ENCODE peak calls at places on chromosomes 12 and 14, in eight cellular contexts. S is cardiac muscle cell, P is left lung, E is aorta, Y is Peyer's patch, V is SJSA1, X is H9, B is ovary. H is an unnamed sample. For H3K27me3 and H3K4me1, the result is how much of the 10 kb centered on the place peaks cover.

GRCh38 chr12:462936-463705 is 3.4 kb downstream of the B4GALNT3 start:
- DNase-seq in E (no peak), X (no peak), S (no peak), B (no peak), V (no peak), Y (no peak), P (no peak), H (no peak)

GRCh38 chr14:84859116-84859515 is 670.8 kb upstream of the FLRT2 start:
- DNase-seq in E (no peak), Y (no peak), P (no peak), V (no peak), X (no peak), B (no peak), S (no peak), H (no peak)

GRCh38 chr12:51254592-51254991 is 15.6 kb downstream of the SMAGP start:
- DNase-seq in S (no peak), Y (no peak), B (no peak), V (no peak), P (no peak), E (no peak), X (no peak), H (no peak)

GRCh38 chr12:2958432-2959193 is 584 bp upstream of the TEAD4 start:
- DNase-seq in B (peak), P (peak), Y (peak), V (peak), X (peak), E (peak), S (peak), H (peak)

GRCh38 chr12:31585271-31585670 is 5.7 kb downstream of the DENND5B start:
- DNase-seq in P (no peak), S (peak), E (no peak), V (peak), B (no peak), Y (no peak), X (no peak), H (no peak)

GRCh38 chr14:55688566-55688965 is 108.6 kb downstream of the KTN1 start:
- DNase-seq in S (no peak), E (no peak), B (no peak), X (no peak), Y (no peak), V (no peak), P (no peak), H (no peak)

GRCh38 chr12:76698966-76699365 is 64.9 kb upstream of the ZDHHC17 start:
- DNase-seq in S (no peak), Y (no peak), V (no peak), E (no peak), P (no peak), X (peak), B (no peak), H (peak)

GRCh38 chr12:80702889-80703605 is 4.4 kb upstream of the MYF6 start:
- DNase-seq in P (no peak), S (peak), Y (no peak), V (peak), E (no peak), X (no peak), B (no peak), H (peak)

GRCh38 chr12:508795-509194 is 49.1 kb downstream of the B4GALNT3 start:
- DNase-seq in P (no peak), E (no peak), X (no peak), S (no peak), V (no peak), B (no peak), Y (no peak), H (no peak)

GRCh38 chr12:119661882-119662281 is 6.1 kb upstream of the PRKAB1 start:
- DNase-seq in V (no peak), E (no peak), Y (no peak), X (no peak), B (no peak), S (no peak), P (no peak), H (no peak)

GRCh38 chr14:55802986-55803431 is 223.0 kb downstream of the KTN1 start:
- DNase-seq in X (no peak), E (no peak), V (peak), B (no peak), S (no peak), Y (no peak), P (no peak), H (no peak)

GRCh38 chr14:54253195-54253947 is 143.4 kb upstream of the CDKN3 start:
- DNase-seq in S (peak), E (peak), V (peak), Y (no peak), P (no peak), B (no peak), X (no peak), H (no peak)

GRCh38 chr14:93939304-93940229 is 12.4 kb downstream of the FAM181A start:
- DNase-seq in X (peak), E (peak), Y (peak), S (peak), B (peak), P (peak), V (peak), H (no peak)

GRCh38 chr12:72612171-72612570 is 340.0 kb downstream of the TRHDE start:
- DNase-seq in Y (no peak), B (no peak), P (no peak), V (no peak), S (no peak), X (peak), E (no peak), H (no peak)

GRCh38 chr12:94404854-94405253 is 54.8 kb downstream of the CEP83 start:
- DNase-seq in B (no peak), S (no peak), E (no peak), X (no peak), Y (no peak), V (no peak), P (no peak), H (no peak)

GRCh38 chr12:127108360-127109215 is 1158.4 kb upstream of the TMEM132C start:
- DNase-seq in V (peak), X (peak), S (peak), P (no peak), B (peak), E (peak), Y (no peak), H (peak)

GRCh38 chr12:99911076-99911475 is 73.7 kb downstream of the ANKS1B start:
- DNase-seq in B (peak), X (no peak), P (no peak), Y (no peak), S (peak), V (peak), E (peak), H (peak)

GRCh38 chr14:61599959-61600358 is 95.4 kb upstream of the HIF1A start:
- DNase-seq in Y (no peak), E (no peak), X (no peak), V (no peak), B (no peak), P (no peak), S (no peak), H (no peak)

GRCh38 chr12:11981174-11981733 is 89.5 kb upstream of the BCL2L14 start:
- DNase-seq in P (no peak), E (no peak), B (no peak), V (peak), X (no peak), S (peak), Y (no peak), H (no peak)

GRCh38 chr12:48999371-49000131 is at the start of gene DDN:
- DNase-seq in Y (no peak), B (no peak), P (peak), X (peak), V (no peak), E (peak), S (peak), H (peak)

GRCh38 chr12:25434493-25434892 is 118.6 kb downstream of the LMNTD1 start:
- DNase-seq in S (no peak), B (no peak), P (no peak), E (no peak), Y (no peak), X (no peak), V (no peak), H (peak)

GRCh38 chr14:69013943-69014782 is 35.1 kb upstream of the ACTN1 start:
- DNase-seq in E (peak), V (no peak), Y (peak), B (no peak), X (peak), S (peak), P (peak), H (peak)

GRCh38 chr14:49972840-49973239 is 80.0 kb downstream of the ARF6 start:
- DNase-seq in P (no peak), X (no peak), E (no peak), B (peak), S (peak), Y (no peak), V (peak), H (peak)

GRCh38 chr12:62640910-62641448 is 174.4 kb downstream of the MON2 start:
- DNase-seq in S (peak), B (no peak), X (no peak), P (no peak), E (no peak), Y (no peak), V (peak), H (no peak)

GRCh38 chr12:52369809-52370208 is 2.5 kb upstream of the KRT85 start:
- DNase-seq in Y (no peak), V (no peak), P (no peak), E (no peak), B (no peak), X (no peak), S (no peak), H (no peak)
- H3K27me3 ChIP-seq in Y (under half), V (under half), P (under half), E (under half), B (under half), X (under half), S (under half), H (under half)

GRCh38 chr12:69908208-69908607 is 83.2 kb downstream of the MYRFL start:
- DNase-seq in Y (no peak), X (no peak), E (no peak), B (no peak), V (no peak), S (peak), P (no peak), H (no peak)
- H3K4me1 ChIP-seq in Y (under half), X (under half), E (under half), B (under half), V (under half), S (under half), P (under half), H (under half)

DNA sequence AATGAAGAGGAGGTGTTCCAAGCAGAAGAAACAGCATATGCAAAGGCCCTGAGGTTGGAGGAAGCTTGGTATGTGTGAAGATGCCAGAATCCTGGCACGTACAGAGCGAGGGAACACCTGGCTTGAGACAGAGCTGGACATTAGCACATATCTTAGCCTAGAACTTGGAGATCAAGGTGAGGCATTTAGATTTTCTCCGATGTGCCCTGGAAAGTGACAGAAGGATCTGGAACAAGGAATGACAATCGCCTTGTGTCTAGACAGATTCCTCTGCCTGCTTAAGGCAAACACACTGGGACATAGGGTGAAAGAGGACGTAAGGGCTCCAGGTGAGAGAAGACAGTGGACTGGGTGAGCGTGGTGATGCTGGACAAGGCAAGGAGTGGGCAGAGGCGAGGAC is 32.2 kb upstream of the NOS1 start:
- DNase-seq in E (no peak), V (no peak), Y (no peak), B (no peak), S (no peak), X (no peak), P (no peak), H (no peak)
- H3K27ac ChIP-seq in E (no peak), V (no peak), Y (no peak), B (no peak), S (no peak), X (no peak), P (no peak), H (no peak)

GRCh38 chr12:57238854-57239554 is 9.5 kb downstream of the SHMT2 start:
- DNase-seq in E (peak), V (peak), X (peak), Y (peak), S (peak), P (peak), B (peak), H (peak)

GRCh38 chr12:57240926-57241555 is 9.9 kb downstream of the STAC3 start:
- DNase-seq in Y (peak), X (peak), P (peak), S (no peak), E (no peak), V (no peak), B (no peak), H (peak)

GRCh38 chr12:57239587-57240068 is 10.1 kb downstream of the SHMT2 start:
- DNase-seq in P (no peak), S (no peak), B (no peak), V (peak), X (peak), E (no peak), Y (no peak), H (no peak)

GRCh38 chr12:57241556-57242310 is 9.3 kb downstream of the STAC3 start:
- DNase-seq in P (peak), S (no peak), X (no peak), E (no peak), V (no peak), B (no peak), Y (peak), H (peak)

DNA sequence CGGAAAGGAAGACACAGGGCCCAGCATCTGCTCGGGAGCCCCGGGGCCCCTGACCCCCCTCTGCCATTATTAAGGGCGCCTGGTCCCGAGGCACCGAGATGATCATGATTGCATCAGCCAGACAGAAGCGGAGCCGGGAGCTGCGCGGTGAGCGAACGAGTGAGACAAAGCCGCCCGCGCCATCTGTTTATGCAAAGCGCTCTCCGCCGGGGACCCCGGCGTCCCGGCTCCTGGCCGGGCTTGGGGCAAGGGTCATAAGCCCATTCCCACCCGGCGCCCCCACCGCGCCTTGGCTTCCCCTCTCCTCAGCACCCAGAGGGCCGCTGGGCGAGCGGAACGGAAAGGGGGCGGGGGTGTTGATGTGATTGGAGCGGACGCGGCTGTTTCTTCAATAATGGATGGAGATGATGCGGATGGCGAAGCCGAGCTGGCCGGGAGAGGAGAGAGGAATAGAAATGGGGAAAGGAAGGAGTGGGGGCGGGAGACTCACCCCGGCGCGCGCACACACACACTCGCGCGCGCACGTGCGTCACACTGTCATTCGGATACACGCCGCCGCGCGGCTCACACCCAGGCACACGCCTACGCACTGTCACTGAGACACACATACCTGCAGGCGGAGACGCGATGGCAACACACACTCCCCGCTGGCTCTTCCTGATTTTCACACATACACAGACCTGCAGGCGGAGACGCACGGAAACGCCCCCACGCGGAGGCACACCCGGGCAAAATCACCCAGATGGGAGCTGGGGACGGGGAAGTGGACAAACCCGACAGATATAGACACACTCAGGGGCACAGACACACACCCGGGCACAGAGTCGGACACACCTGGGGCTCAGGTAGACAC is 10.7 kb downstream of the STAC3 start:
- DNase-seq in B (no peak), V (peak), P (peak), E (no peak), Y (peak), S (peak), X (peak), H (peak)
- H3K27me3 ChIP-seq in B (under half), V (under half), P (half or more), E (under half), Y (under half), S (half or more), X (half or more), H (under half)

GRCh38 chr12:130873106-130873795 is 1.4 kb downstream of the RAN start:
- DNase-seq in B (no peak), X (no peak), Y (no peak), V (no peak), S (no peak), P (no peak), E (no peak), H (no peak)

GRCh38 chr12:130873825-130874224 is 2.0 kb downstream of the RAN start:
- DNase-seq in Y (no peak), X (no peak), V (no peak), P (no peak), B (no peak), E (no peak), S (no peak), H (no peak)

GRCh38 chr12:130875193-130875592 is 3.3 kb downstream of the RAN start:
- DNase-seq in Y (no peak), E (no peak), V (no peak), X (no peak), S (no peak), P (no peak), B (no peak), H (no peak)

GRCh38 chr12:130876297-130876696 is 4.4 kb downstream of the RAN start:
- DNase-seq in E (no peak), V (no peak), X (no peak), B (no peak), P (no peak), S (no peak), Y (no peak), H (no peak)

DNA sequence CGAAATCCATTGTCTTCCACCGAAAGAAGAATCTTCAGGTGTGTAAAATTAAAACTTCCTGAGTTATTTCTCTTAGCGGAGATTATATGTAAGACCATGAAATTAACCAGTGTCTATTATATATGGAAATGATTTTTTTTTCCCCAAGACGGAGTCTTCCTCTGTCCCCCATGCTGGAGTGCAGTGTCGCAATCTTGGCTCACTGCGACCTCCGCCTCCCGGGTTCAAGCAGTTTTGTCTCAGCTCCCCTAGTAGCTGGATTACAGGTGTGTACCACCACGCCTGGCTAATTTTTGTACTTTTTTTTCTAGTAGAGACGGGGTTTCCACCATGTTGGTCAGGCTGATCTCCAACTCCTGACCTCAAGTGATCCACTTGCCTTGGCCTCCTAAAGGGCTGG is 2.8 kb downstream of the RAN start:
- DNase-seq in P (no peak), X (no peak), S (no peak), E (no peak), B (no peak), Y (no peak), V (no peak), H (no peak)
- H3K4me1 ChIP-seq in P (under half), X (under half), S (under half), E (under half), B (under half), Y (under half), V (under half), H (under half)

GRCh38 chr14:100212476-100213333 is 26.2 kb upstream of the YY1 start:
- DNase-seq in S (no peak), P (no peak), E (no peak), X (no peak), V (no peak), Y (no peak), B (no peak), H (no peak)

GRCh38 chr14:100213587-100213955 is 25.4 kb upstream of the YY1 start:
- DNase-seq in B (no peak), E (no peak), Y (no peak), V (no peak), S (no peak), X (no peak), P (no peak), H (no peak)

GRCh38 chr14:100214768-100215079 is 24.2 kb upstream of the YY1 start:
- DNase-seq in S (no peak), Y (no peak), P (no peak), B (no peak), V (no peak), E (no peak), X (no peak), H (no peak)

GRCh38 chr14:100213956-100214767 is 24.8 kb upstream of the YY1 start:
- DNase-seq in X (peak), V (peak), Y (peak), P (peak), S (peak), E (peak), B (peak), H (peak)

DNA sequence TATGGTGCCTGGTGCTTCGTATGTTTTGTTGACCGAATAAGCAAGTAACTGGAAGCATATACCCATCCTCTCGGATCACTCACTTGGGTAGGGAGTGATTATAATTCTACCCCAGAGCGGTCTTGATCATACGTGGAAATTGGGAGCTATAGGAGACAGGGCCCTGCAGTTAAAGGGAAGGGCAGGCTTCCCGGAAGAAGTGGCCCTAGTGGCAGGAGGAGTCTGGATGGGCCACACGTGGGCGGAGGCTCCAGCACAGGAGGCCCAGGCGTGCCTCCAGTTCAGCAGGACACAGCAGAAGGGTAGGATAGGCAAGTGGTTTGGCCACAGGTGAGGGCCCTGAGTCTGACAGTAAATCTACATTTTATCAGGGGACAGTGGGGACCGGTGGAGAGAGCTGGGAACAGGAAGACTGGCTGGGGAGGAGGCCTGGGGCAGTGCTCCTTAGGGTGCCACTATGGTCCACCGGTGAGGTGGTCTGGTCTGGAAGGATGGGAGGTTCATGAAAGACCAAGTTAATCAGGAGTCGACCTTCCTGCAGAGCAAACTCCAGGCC is 23.5 kb upstream of the YY1 start:
- DNase-seq in P (no peak), V (no peak), E (no peak), X (no peak), B (no peak), Y (no peak), S (no peak), H (no peak)
- H3K27ac ChIP-seq in P (no peak), V (no peak), E (no peak), X (no peak), B (peak), Y (no peak), S (no peak), H (no peak)

DNA sequence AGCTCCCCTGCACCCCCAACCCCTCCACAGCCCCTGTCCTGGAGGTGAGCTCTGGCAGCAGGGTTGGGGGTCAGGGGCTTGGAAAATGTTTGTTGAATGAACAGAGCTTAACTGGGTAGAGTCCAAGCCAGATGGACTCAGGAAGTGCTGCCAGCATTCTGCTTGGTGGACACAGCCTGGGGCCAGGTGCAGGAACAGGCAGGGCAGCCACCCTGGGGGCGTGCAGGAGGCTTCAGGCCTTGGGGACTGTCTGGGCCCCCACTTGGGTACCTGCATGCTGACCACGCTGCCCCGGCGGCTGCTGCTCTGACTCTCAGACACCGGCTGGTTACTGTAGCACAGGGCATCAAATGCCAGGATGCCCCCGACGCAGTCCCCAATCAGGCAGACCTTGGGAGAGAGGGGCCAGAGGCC is 15.7 kb downstream of the ARL6IP4 start:
- DNase-seq in P (peak), B (no peak), Y (no peak), X (no peak), V (no peak), S (no peak), E (no peak), H (no peak)
- H3K27me3 ChIP-seq in P (under half), B (under half), Y (under half), X (under half), V (under half), S (under half), E (under half), H (under half)

H was measured in SJCRH30.